ENCODE peak calls at places on chromosomes 3 and 15, in six cellular contexts. W is progenitor cell of endocrine pancreas, G is uterus, H is A549, O is psoas muscle, B is lower lobe of right lung. K is an unnamed sample.
A peak's percentile ranks its signal among the peaks of the same experiment; 100 is the strongest.

GRCh38 chr3:160112481-160112880 is 112.7 kb upstream of the C3orf80 start:
- DNase-seq in G (no peak), O (no peak), B (no peak), W (no peak), H (no peak), K (no peak)

GRCh38 chr15:89360294-89360971 is 25.8 kb upstream of the POLG start:
- DNase-seq in B (no peak), O (no peak), G (no peak), H (no peak), W (no peak), K (no peak)

GRCh38 chr3:136237103-136237502 is 13.0 kb upstream of the PCCB start:
- DNase-seq in W (no peak), H (no peak), O (no peak), B (no peak), G (no peak), K (no peak)

GRCh38 chr15:62895139-62895866 is 147.2 kb upstream of the TPM1 start:
- DNase-seq in W (no peak), G (no peak), O (no peak), H (peak; percentile 52), B (no peak), K (no peak)

GRCh38 chr3:170865209-170866094 is 4.5 kb downstream of the RPL22L1 start:
- DNase-seq in H (no peak), G (no peak), B (no peak), W (no peak), O (no peak), K (no peak)

GRCh38 chr3:182500294-182500693 is 293.0 kb upstream of the ATP11B start:
- DNase-seq in H (no peak), B (no peak), W (no peak), G (no peak), O (no peak), K (no peak)

GRCh38 chr3:177977381-177978158 is 558.7 kb upstream of the KCNMB2 start:
- DNase-seq in H (peak; percentile 20), O (no peak), G (no peak), W (no peak), B (no peak), K (no peak)

GRCh38 chr15:90259524-90259923 is 5.9 kb upstream of the NGRN start:
- DNase-seq in H (no peak), W (no peak), B (no peak), G (no peak), O (no peak), K (peak; percentile 45)

GRCh38 chr3:181278468-181279238 is 289.1 kb upstream of the DNAJC19 start:
- DNase-seq in B (no peak), G (no peak), H (no peak), O (no peak), W (no peak), K (peak; percentile 9)
- TF ChIP-seq CTCF in B (peak; percentile 9), G (no peak), H (no peak), O (peak; percentile 46), W (peak; percentile 59), K (peak; percentile 37)

DNA sequence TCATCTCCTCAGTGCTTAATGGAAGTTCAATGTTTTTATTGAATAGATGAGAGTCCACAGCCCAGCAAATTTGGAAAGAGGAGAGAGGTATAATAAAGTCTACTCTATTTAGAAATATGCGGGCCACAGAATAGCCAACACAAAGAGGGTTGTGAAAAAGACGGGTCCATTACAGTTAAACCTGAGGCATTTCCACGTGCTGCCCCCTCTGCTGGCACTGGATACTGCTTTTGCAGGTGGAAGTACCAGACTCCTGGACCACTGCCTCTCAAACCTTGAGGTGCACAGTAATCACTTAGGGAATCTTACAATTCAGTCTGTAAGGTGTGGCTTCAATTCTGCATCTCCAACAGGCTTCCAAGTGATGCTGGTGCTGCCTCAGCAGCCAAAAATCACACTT is 3.0 kb upstream of the TFDP2 start:
- DNase-seq in H (no peak), G (no peak), W (no peak), B (no peak), O (no peak), K (no peak)
- TF ChIP-seq CTCF in H (peak; percentile 16), G (no peak), W (peak; percentile 46), B (no peak), O (no peak), K (no peak)

GRCh38 chr3:100575704-100576103 is 33.7 kb upstream of the ADGRG7 start:
- DNase-seq in H (no peak), O (no peak), W (no peak), G (no peak), B (no peak), K (no peak)

GRCh38 chr3:100580147-100580546 is 29.3 kb upstream of the ADGRG7 start:
- DNase-seq in B (no peak), W (no peak), H (no peak), G (no peak), O (no peak), K (no peak)

GRCh38 chr3:100578646-100579045 is 30.8 kb upstream of the ADGRG7 start:
- DNase-seq in B (no peak), W (no peak), H (no peak), G (no peak), O (no peak), K (no peak)

GRCh38 chr3:100574536-100574935 is 34.9 kb upstream of the ADGRG7 start:
- DNase-seq in W (no peak), H (no peak), B (no peak), O (no peak), G (no peak), K (no peak)

GRCh38 chr3:100577382-100578008 is 31.9 kb upstream of the ADGRG7 start:
- DNase-seq in O (no peak), G (no peak), B (no peak), W (no peak), H (no peak), K (no peak)
- TF ChIP-seq CTCF in O (no peak), G (no peak), B (no peak), W (no peak), H (no peak), K (no peak)

GRCh38 chr15:70854669-70854976 is 666 bp upstream of the LARP6 start:
- DNase-seq in B (no peak), W (no peak), O (no peak), H (no peak), G (no peak), K (peak; percentile 48)
- TF ChIP-seq CTCF in B (no peak), W (no peak), O (no peak), H (peak; percentile 40), G (peak; percentile 15), K (peak; percentile 15)

DNA sequence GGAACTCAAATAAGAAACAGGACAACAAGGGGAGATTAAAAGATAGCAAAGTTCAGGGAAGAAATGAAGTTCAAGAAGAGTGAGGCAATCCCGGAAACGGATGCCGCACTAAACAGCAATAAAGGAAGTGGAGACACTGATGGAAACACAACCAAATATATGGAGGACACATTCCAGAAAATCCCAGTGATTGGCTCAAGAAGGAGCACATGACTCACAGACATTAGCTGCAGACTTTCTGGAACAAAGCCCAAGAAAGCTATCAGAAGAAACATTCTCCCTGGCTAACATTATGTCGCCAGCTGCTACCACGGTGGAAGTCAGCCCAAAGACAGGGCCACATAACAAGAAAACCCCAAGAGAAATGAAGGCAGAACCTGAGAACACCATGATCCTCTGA is 18.1 kb upstream of the VGLL4 start:
- DNase-seq in G (no peak), W (no peak), H (no peak), O (no peak), B (no peak), K (no peak)
- TF ChIP-seq CTCF in G (no peak), W (no peak), H (no peak), O (no peak), B (no peak), K (no peak)

GRCh38 chr15:73550190-73550589 is 83.0 kb downstream of the NPTN start:
- DNase-seq in W (no peak), O (no peak), H (no peak), G (no peak), B (no peak), K (no peak)
- TF ChIP-seq CTCF in W (no peak), O (no peak), H (no peak), G (no peak), B (no peak), K (no peak)

GRCh38 chr3:12270976-12271375 is 17.9 kb upstream of the PPARG start:
- DNase-seq in H (no peak), O (no peak), W (no peak), G (no peak), B (no peak), K (no peak)

GRCh38 chr3:12265558-12265957 is 23.3 kb upstream of the PPARG start:
- DNase-seq in H (no peak), O (no peak), W (no peak), B (no peak), G (no peak), K (no peak)

GRCh38 chr3:12266038-12266437 is 22.8 kb upstream of the PPARG start:
- DNase-seq in H (no peak), G (no peak), B (no peak), W (no peak), O (no peak), K (no peak)

GRCh38 chr3:12267380-12268030 is 21.4 kb upstream of the PPARG start:
- DNase-seq in B (no peak), H (no peak), O (no peak), G (no peak), W (no peak), K (no peak)

GRCh38 chr3:12268050-12268449 is 20.8 kb upstream of the PPARG start:
- DNase-seq in B (no peak), H (no peak), O (no peak), W (no peak), G (no peak), K (no peak)
- TF ChIP-seq CTCF in B (no peak), H (no peak), O (no peak), W (no peak), G (no peak), K (no peak)

DNA sequence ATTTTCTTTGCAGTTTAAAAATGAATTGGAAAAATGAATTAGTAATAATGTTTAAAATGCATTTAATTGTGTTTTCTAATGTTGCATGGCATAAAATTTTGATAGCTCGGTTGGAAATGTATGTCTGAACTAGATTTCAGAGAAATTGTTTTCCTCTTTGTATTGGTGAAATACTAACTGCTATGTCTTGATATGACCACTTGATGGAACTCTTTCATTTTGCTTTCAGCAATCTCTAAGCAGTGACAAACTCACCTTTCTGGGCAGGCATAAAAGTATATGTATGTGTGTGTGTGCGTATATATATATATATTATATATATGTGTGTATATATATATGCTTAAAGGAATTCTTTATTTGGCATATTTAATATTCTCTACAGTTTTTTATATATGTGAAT is 239.3 kb upstream of the ZNF717 start:
- DNase-seq in H (no peak), B (no peak), O (no peak), G (no peak), W (no peak), K (no peak)
- TF ChIP-seq CTCF in H (no peak), B (peak; percentile 34), O (no peak), G (no peak), W (peak; percentile 67), K (peak; percentile 25)

GRCh38 chr3:44077267-44077666 is 164.4 kb upstream of the TOPAZ1 start:
- DNase-seq in W (no peak), H (no peak), B (no peak), O (no peak), G (no peak), K (no peak)
- TF ChIP-seq CTCF in W (no peak), H (no peak), B (no peak), O (no peak), G (no peak), K (peak; percentile 43)

K was measured in GM13977.